ENCODE peak calls at places on chromosomes 3 and 15, in four cellular contexts. U is AG04450, Q is Panc1, O is brain microvascular endothelial cell. I is an unnamed sample. For H3K27me3, the result is how much of the 10 kb centered on the place peaks cover.

GRCh38 chr3:87987952-87988351 is 70.9 kb downstream of the CGGBP1 start:
- DNase-seq in U (no peak), Q (no peak), O (peak), I (no peak)

GRCh38 chr15:45326280-45326679 is 52.1 kb downstream of the GATM start:
- DNase-seq in U (no peak), Q (no peak), O (no peak), I (no peak)

GRCh38 chr3:38627956-38628355 is 21.5 kb downstream of the SCN5A start:
- DNase-seq in U (no peak), Q (no peak), O (peak), I (no peak)

GRCh38 chr3:105764378-105765376 is 104.1 kb downstream of the CBLB start:
- DNase-seq in U (no peak), Q (no peak), O (no peak), I (no peak)

GRCh38 chr3:52682016-52682415 is 3.7 kb downstream of the PBRM1 start:
- DNase-seq in U (no peak), Q (no peak), O (peak), I (no peak)

GRCh38 chr3:172449468-172450149 is 1.4 kb upstream of the GHSR start:
- DNase-seq in U (no peak), Q (no peak), O (peak), I (no peak)

GRCh38 chr3:11826628-11827265 is 19.9 kb downstream of the TAMM41 start:
- DNase-seq in U (peak), Q (no peak), O (peak), I (no peak)

GRCh38 chr3:169455472-169455871 is 208.0 kb downstream of the MECOM start:
- DNase-seq in U (no peak), Q (no peak), O (no peak), I (no peak)

GRCh38 chr15:41490355-41490754 is 3.3 kb upstream of the ITPKA start:
- DNase-seq in U (peak), Q (peak), O (peak), I (peak)

GRCh38 chr3:181329024-181329423 is 339.5 kb upstream of the DNAJC19 start:
- DNase-seq in U (no peak), Q (no peak), O (no peak), I (no peak)

GRCh38 chr15:25372298-25372697 is 66.5 kb downstream of the UBE3A start:
- DNase-seq in U (peak), Q (no peak), O (peak), I (no peak)

GRCh38 chr3:138829097-138829496 is 5.6 kb downstream of the PIK3CB start:
- DNase-seq in U (no peak), Q (no peak), O (no peak), I (no peak)

GRCh38 chr3:71565326-71565725 is 18.2 kb downstream of the FOXP1 start:
- DNase-seq in U (no peak), Q (no peak), O (no peak), I (no peak)

GRCh38 chr3:112579697-112580096 is 17.9 kb downstream of the SLC35A5 start:
- DNase-seq in U (no peak), Q (no peak), O (no peak), I (no peak)

GRCh38 chr15:40306371-40306770 is 1.4 kb downstream of the PLCB2 start:
- DNase-seq in U (no peak), Q (no peak), O (no peak), I (no peak)

GRCh38 chr15:40308844-40309189 is 1.1 kb upstream of the PLCB2 start:
- DNase-seq in U (no peak), Q (no peak), O (no peak), I (no peak)

GRCh38 chr15:40306908-40307307 is 827 bp downstream of the PLCB2 start:
- DNase-seq in U (no peak), Q (no peak), O (no peak), I (no peak)

GRCh38 chr15:40309344-40309862 is 1.7 kb upstream of the PLCB2 start:
- DNase-seq in U (no peak), Q (no peak), O (no peak), I (no peak)

DNA sequence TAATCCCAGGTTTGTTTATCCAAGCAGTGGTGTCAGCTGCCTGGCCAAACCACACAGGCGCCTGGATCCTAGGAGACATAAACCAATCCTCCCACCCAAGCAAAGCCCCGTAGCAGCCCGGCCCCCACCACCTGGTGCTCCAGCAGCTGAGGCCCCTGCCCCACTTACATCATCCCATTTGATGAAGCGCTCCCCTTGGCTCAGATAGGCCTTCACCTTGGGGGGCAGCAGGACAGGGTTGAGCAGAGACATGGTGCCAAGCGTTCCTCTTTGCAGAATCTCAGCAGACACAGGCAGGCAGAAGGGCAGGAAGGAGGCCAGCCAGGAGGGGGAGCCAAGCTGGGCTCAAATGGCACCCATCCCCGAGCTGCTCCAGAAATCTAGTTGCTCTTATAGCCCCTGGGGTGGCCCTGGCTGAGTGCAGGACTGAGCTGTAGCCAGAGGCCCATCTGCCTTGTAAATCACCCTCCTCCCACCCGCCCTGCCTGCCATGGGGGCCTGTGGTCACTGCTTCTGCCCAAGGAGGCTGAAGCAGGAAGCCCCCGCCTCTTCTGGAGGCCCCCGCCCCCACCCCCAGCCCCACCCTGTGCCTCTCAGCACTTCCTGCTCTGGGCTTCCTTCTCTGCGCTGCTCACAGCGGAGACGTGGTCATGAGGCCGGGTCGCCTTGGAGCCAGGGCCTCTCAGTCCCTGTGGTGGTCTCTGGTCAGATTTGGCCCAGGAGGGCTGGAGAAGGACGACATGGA is at the start of gene PLCB2:
- DNase-seq in U (no peak), Q (no peak), O (no peak), I (no peak)
- TF ChIP-seq CTCF in U (peak), Q (no peak), O (peak), I (peak)

DNA sequence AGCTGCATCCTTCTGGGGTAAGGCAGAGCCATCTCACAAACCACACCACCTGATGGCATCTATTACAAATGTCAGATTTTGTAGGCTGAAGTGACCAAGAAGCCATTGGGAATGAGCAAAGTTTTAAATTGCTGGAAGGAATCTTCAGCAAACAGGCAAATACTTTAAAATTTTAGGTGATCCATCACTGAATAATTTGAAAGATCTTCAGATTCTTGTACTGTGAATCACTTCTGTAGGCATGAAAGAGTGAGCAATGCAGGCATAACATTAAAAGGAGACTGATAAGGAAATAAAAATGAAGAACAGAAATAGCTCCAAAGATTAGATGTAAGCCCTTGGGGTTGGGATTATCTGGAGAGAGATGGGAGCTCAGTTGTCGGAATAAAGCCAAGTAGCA is 36.0 kb upstream of the ALDH1L1 start:
- DNase-seq in U (peak), Q (no peak), O (no peak), I (peak)
- H3K27me3 ChIP-seq in U (under half), Q (half or more), O (under half), I (under half)

DNA sequence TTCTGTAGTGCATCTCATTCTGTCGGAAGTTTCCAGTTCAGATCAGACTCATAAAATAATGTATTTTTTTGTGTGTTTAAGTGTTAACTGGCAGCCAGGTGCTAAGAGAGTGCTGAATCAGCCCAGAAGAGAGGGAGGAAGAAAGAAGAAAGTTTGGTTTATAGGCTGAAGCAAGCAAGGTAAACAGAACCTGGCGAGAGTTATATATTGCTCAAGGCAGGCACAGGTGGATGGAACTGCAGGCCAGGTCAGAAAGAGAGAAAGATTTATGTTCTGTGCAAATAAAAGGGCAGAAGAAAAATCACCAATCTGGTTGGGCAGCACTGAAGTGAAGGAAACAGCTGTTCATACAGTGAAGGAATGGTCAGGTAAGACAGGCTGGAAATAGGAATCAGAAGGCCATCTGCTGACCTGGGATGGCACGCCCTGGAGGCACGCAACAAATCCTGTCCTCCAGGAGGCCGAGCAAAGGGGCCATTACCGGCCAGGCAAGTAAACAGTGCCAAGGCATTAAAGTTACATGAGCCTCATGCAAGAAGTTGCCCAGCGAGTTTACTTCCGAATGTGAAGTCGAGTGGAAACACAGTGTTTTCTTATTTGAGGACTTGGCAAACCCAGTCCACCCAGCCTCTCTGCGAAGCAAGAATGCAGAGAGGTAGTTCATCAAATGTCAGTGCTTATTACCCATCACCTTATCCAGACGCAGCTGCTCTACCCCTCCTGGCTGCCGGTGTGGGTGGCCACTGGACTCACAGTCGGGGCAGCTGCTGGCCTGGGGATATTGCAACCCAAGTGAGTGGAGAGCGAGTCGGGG is 309.8 kb downstream of the VPS13C start:
- DNase-seq in U (no peak), Q (no peak), O (no peak), I (no peak)
- TF ChIP-seq CTCF in U (no peak), Q (no peak), O (no peak), I (no peak)

DNA sequence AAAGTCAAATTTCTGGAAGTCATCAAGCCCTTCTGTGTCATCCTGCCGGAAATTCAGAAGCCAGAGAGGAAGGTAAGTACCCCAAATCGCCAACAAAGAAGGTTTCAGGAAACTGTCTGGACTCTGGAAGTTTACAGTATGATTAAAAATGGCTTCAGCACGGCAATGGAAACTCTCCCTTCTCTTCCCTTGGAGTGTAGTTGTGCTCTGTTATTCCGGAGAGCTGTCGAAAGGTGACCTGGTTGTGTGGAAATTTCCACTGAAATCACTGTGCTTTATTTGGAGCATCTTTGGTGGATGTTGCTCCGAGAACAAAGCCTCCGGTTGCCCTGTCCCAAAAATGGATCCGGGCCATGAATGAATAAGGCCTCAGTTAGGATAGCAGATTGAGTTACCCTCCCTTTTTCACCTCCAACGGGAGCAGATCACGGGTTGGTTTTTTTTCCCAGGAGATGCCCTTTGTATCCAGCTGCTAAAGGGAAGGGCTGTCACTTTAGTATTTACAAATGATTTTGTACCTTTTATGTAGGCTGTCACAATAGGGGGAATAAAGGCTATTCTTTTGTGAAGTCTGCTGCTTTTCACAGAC is 688 bp downstream of the SEC61A1 start:
- DNase-seq in U (no peak), Q (no peak), O (no peak), I (no peak)
- H3K27me3 ChIP-seq in U (under half), Q (under half), O (under half), I (under half)

GRCh38 chr3:119681279-119681678 is 4.1 kb upstream of the COX17 start:
- DNase-seq in U (no peak), Q (peak), O (no peak), I (no peak)
- TF ChIP-seq CTCF in U (peak), Q (peak), O (peak), I (peak)